ENCODE peak calls at places on chromosome 19, in seven cellular contexts. U is CD8-positive, alpha-beta memory T cell; X is heart right ventricle; P is bronchial epithelial cell; B is GM23338; L is small intestine; Z is CD4-positive, CD25-positive, alpha-beta regulatory T cell. S is an unnamed sample. For H3K36me3, the result is how much of the 10 kb centered on the place peaks cover.

GRCh38 chr19:17497149-17497798 is 14.2 kb upstream of the PGLS start:
- DNase-seq in U (no peak), X (no peak), P (no peak), B (peak), L (peak), Z (no peak), S (peak)

GRCh38 chr19:50633359-50633758 is 6.3 kb downstream of the SYT3 start:
- DNase-seq in U (no peak), X (no peak), P (no peak), B (no peak), L (no peak), Z (no peak), S (no peak)

GRCh38 chr19:38046254-38047047 is 139.4 kb downstream of the SIPA1L3 start:
- DNase-seq in U (no peak), X (no peak), P (no peak), B (no peak), L (no peak), Z (no peak), S (no peak)

GRCh38 chr19:43290568-43291359 is 21.4 kb upstream of the PSG9 start:
- DNase-seq in U (no peak), X (no peak), P (no peak), B (peak), L (no peak), Z (peak), S (no peak)

GRCh38 chr19:13093407-13094284 is 9.0 kb downstream of the LYL1 start:
- DNase-seq in U (peak), X (peak), P (peak), B (peak), L (peak), Z (peak), S (peak)

GRCh38 chr19:4361152-4362037 is 18.0 kb downstream of the MPND start:
- DNase-seq in U (no peak), X (no peak), P (no peak), B (peak), L (no peak), Z (no peak), S (peak)

GRCh38 chr19:4694211-4694987 is 24.3 kb upstream of the MYDGF start:
- DNase-seq in U (no peak), X (peak), P (peak), B (no peak), L (no peak), Z (no peak), S (no peak)

GRCh38 chr19:58229255-58229639 is 533 bp downstream of the ZNF544 start:
- DNase-seq in U (no peak), X (no peak), P (peak), B (peak), L (peak), Z (no peak), S (peak)

GRCh38 chr19:42362891-42363440 is 27.1 kb downstream of the CNFN start:
- DNase-seq in U (no peak), X (no peak), P (no peak), B (no peak), L (no peak), Z (no peak), S (peak)

GRCh38 chr19:18503337-18503970 is 18.4 kb downstream of the ELL start:
- DNase-seq in U (no peak), X (no peak), P (no peak), B (no peak), L (peak), Z (no peak), S (no peak)

GRCh38 chr19:1510807-1511206 is 2.0 kb downstream of the ADAMTSL5 start:
- DNase-seq in U (no peak), X (no peak), P (no peak), B (no peak), L (no peak), Z (no peak), S (no peak)

GRCh38 chr19:56748443-56748842 is 76.9 kb upstream of the ZNF835 start:
- DNase-seq in U (no peak), X (no peak), P (peak), B (peak), L (no peak), Z (no peak), S (no peak)

GRCh38 chr19:31515931-31516330 is 166.7 kb upstream of the TSHZ3 start:
- DNase-seq in U (no peak), X (no peak), P (no peak), B (no peak), L (no peak), Z (no peak), S (no peak)

GRCh38 chr19:597406-598315 is 8.0 kb downstream of the HCN2 start:
- DNase-seq in U (no peak), X (no peak), P (no peak), B (no peak), L (no peak), Z (no peak), S (no peak)

GRCh38 chr19:17777840-17778620 is 16.9 kb upstream of the B3GNT3 start:
- DNase-seq in U (no peak), X (peak), P (peak), B (peak), L (peak), Z (no peak), S (peak)

GRCh38 chr19:29290853-29291252 is 77.9 kb upstream of the UQCRFS1 start:
- DNase-seq in U (no peak), X (no peak), P (no peak), B (peak), L (no peak), Z (no peak), S (no peak)

GRCh38 chr19:52492991-52493470 is 34.4 kb upstream of the ZNF808 start:
- DNase-seq in U (no peak), X (peak), P (no peak), B (peak), L (no peak), Z (no peak), S (peak)

GRCh38 chr19:709965-710714 is 1.4 kb downstream of the PALM start:
- DNase-seq in U (no peak), X (peak), P (no peak), B (no peak), L (no peak), Z (no peak), S (peak)

GRCh38 chr19:44050740-44051653 is 839 bp upstream of the ZNF223 start:
- DNase-seq in U (no peak), X (no peak), P (peak), B (peak), L (peak), Z (no peak), S (no peak)

GRCh38 chr19:3210347-3211017 is 14.0 kb upstream of the CELF5 start:
- DNase-seq in U (peak), X (peak), P (peak), B (peak), L (peak), Z (peak), S (peak)

GRCh38 chr19:14110650-14111049 is 6.9 kb downstream of the PRKACA start:
- DNase-seq in U (no peak), X (no peak), P (no peak), B (no peak), L (no peak), Z (no peak), S (peak)
- H3K4me3 ChIP-seq in U (no peak), X (no peak), P (no peak), B (no peak), L (no peak), Z (no peak), S (no peak)

GRCh38 chr19:40339018-40339728 is 9.0 kb downstream of the C19orf47 start:
- DNase-seq in U (no peak), X (no peak), P (no peak), B (no peak), L (no peak), Z (no peak), S (no peak)
- H3K36me3 ChIP-seq in U (under half), X (under half), P (under half), B (under half), L (under half), Z (under half), S (under half)

GRCh38 chr19:5867201-5868136 is 2.9 kb downstream of the FUT5 start:
- DNase-seq in U (no peak), X (no peak), P (no peak), B (no peak), L (no peak), Z (no peak), S (peak)

GRCh38 chr19:5865772-5866171 is 4.6 kb downstream of the FUT5 start:
- DNase-seq in U (no peak), X (no peak), P (no peak), B (no peak), L (no peak), Z (no peak), S (peak)

GRCh38 chr19:5873617-5874199 is 3.4 kb upstream of the FUT5 start:
- DNase-seq in U (no peak), X (no peak), P (no peak), B (no peak), L (no peak), Z (no peak), S (no peak)

GRCh38 chr19:5870986-5871394 is 650 bp upstream of the FUT5 start:
- DNase-seq in U (no peak), X (no peak), P (no peak), B (no peak), L (no peak), Z (no peak), S (no peak)
- H3K4me3 ChIP-seq in U (no peak), X (no peak), P (no peak), B (no peak), L (no peak), Z (no peak), S (no peak)

DNA sequence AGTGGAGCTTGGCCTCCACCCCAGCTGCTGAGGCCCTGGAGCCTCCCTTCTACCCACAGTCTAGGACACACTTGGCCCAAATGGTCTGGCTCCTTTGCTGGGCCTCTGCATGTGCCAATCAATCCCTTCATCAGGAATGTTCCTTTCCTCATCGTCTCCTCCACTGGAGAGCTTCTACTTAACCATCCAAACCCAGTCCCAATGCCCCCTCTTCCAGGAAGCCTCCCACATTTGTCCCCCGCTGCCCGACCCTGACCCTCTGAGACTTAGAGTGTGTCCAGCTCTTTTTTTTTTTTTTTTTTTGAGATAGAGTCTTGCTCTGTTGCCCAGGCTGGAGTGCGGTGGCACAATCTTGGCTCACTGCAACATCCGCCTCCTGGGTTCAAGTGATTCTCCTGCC is 2.5 kb downstream of the DUS3L start:
- DNase-seq in U (no peak), X (no peak), P (no peak), B (no peak), L (no peak), Z (no peak), S (no peak)
- H3K36me3 ChIP-seq in U (under half), X (half or more), P (under half), B (under half), L (under half), Z (under half), S (under half)

GRCh38 chr19:48993175-48994034 is at the start of the genes GYS1 and RUVBL2:
- DNase-seq in U (peak), X (peak), P (peak), B (peak), L (peak), Z (peak), S (peak)

GRCh38 chr19:48990400-48990799 is 2.7 kb downstream of the GYS1 start:
- DNase-seq in U (no peak), X (no peak), P (no peak), B (no peak), L (no peak), Z (no peak), S (peak)

GRCh38 chr19:48992571-48993174 is 436 bp downstream of the GYS1 start:
- DNase-seq in U (no peak), X (no peak), P (peak), B (peak), L (no peak), Z (no peak), S (peak)

GRCh38 chr19:48991011-48991609 is 2.0 kb downstream of the GYS1 start:
- DNase-seq in U (no peak), X (no peak), P (no peak), B (no peak), L (no peak), Z (no peak), S (peak)

GRCh38 chr19:48991823-48992570 is 1.1 kb downstream of the GYS1 start:
- DNase-seq in U (no peak), X (peak), P (peak), B (peak), L (peak), Z (no peak), S (peak)
- H3K4me3 ChIP-seq in U (peak), X (peak), P (peak), B (peak), L (peak), Z (peak), S (peak)

GRCh38 chr19:46383171-46383815 is 30.1 kb downstream of the CCDC8 start:
- DNase-seq in U (no peak), X (no peak), P (no peak), B (no peak), L (no peak), Z (no peak), S (no peak)

GRCh38 chr19:46381746-46382345 is 31.5 kb downstream of the CCDC8 start:
- DNase-seq in U (no peak), X (no peak), P (no peak), B (no peak), L (no peak), Z (no peak), S (no peak)

GRCh38 chr19:46380690-46381089 is 32.7 kb downstream of the CCDC8 start:
- DNase-seq in U (no peak), X (no peak), P (no peak), B (no peak), L (no peak), Z (no peak), S (no peak)

GRCh38 chr19:46383846-46384245 is 29.5 kb downstream of the CCDC8 start:
- DNase-seq in U (peak), X (no peak), P (no peak), B (no peak), L (no peak), Z (no peak), S (no peak)

GRCh38 chr19:46381346-46381745 is 32.0 kb downstream of the CCDC8 start:
- DNase-seq in U (no peak), X (no peak), P (no peak), B (no peak), L (no peak), Z (no peak), S (no peak)
- H3K36me3 ChIP-seq in U (under half), X (half or more), P (under half), B (under half), L (under half), Z (half or more), S (under half)

S was measured in H7.